ENCODE peak calls at places on chromosome 6, in nine cellular contexts. U is MV-4-11; S is GM04504; P is SHP77; X is HT1080; G is stimulated activated naive B cell treated with anti-CD40 and anti-IgM and Interleukin-4, amounts not matched to agents 10 μg/mL and 1 μg/mL and 100 μg/mL, for 72 hours; D is AG09319; M is Kasumi-1; Q is choroid plexus epithelial cell. Y is an unnamed sample.
A peak's percentile ranks its signal among the peaks of the same experiment; 100 is the strongest.

GRCh38 chr6:10401004-10401536 is 13.8 kb downstream of the TFAP2A start:
- DNase-seq in U (no peak), S (no peak), P (no peak), X (no peak), G (no peak), D (no peak), M (no peak), Q (no peak), Y (no peak)

GRCh38 chr6:24329451-24329850 is 28.4 kb downstream of the DCDC2 start:
- DNase-seq in U (no peak), S (no peak), P (no peak), X (no peak), G (no peak), D (no peak), M (no peak), Q (no peak), Y (no peak)

GRCh38 chr6:34375833-34376232 is 16.6 kb downstream of the NUDT3 start:
- DNase-seq in U (no peak), S (no peak), P (no peak), X (no peak), G (no peak), D (no peak), M (no peak), Q (no peak), Y (no peak)

GRCh38 chr6:133769463-133769862 is 119.5 kb upstream of the TCF21 start:
- DNase-seq in U (no peak), S (no peak), P (no peak), X (peak; percentile 36), G (no peak), D (no peak), M (no peak), Q (peak; percentile 46), Y (peak; percentile 40)

GRCh38 chr6:168307695-168308021 is 11.9 kb downstream of the DACT2 start:
- DNase-seq in U (no peak), S (no peak), P (no peak), X (no peak), G (no peak), D (no peak), M (no peak), Q (no peak), Y (no peak)

GRCh38 chr6:142853244-142854180 is 91.5 kb downstream of the HIVEP2 start:
- DNase-seq in U (no peak), S (no peak), P (no peak), X (peak; percentile 46), G (no peak), D (no peak), M (no peak), Q (no peak), Y (peak; percentile 44)

GRCh38 chr6:162708971-162709370 is 18.6 kb downstream of the PRKN start:
- DNase-seq in U (no peak), S (no peak), P (no peak), X (no peak), G (no peak), D (no peak), M (no peak), Q (no peak), Y (no peak)

GRCh38 chr6:36984581-36985383 is 1.2 kb downstream of the MTCH1 start:
- DNase-seq in U (peak; percentile 11), S (peak; percentile 33), P (no peak), X (peak; percentile 76), G (peak; percentile 35), D (peak; percentile 35), M (no peak), Q (peak; percentile 72), Y (peak; percentile 87)

GRCh38 chr6:32837651-32838113 is 857 bp downstream of the TAP2 start:
- DNase-seq in U (no peak), S (no peak), P (no peak), X (peak; percentile 49), G (no peak), D (no peak), M (no peak), Q (no peak), Y (no peak)

GRCh38 chr6:122995930-122996796 is at the start of gene CLVS2:
- DNase-seq in U (no peak), S (peak; percentile 1), P (no peak), X (no peak), G (no peak), D (no peak), M (no peak), Q (peak; percentile 23), Y (no peak)

GRCh38 chr6:145457556-145457955 is 277.8 kb downstream of the EPM2A start:
- DNase-seq in U (no peak), S (no peak), P (no peak), X (no peak), G (no peak), D (no peak), M (no peak), Q (no peak), Y (no peak)

GRCh38 chr6:42781546-42781810 is 374 bp upstream of the BICRAL start:
- DNase-seq in U (peak; percentile 30), S (no peak), P (no peak), X (no peak), G (no peak), D (no peak), M (peak; percentile 18), Q (peak; percentile 38), Y (peak; percentile 30)

GRCh38 chr6:167146173-167146572 is 11.6 kb downstream of the GPR31 start:
- DNase-seq in U (no peak), S (no peak), P (no peak), X (no peak), G (no peak), D (no peak), M (no peak), Q (no peak), Y (no peak)

GRCh38 chr6:21808551-21809181 is 215.1 kb downstream of the SOX4 start:
- DNase-seq in U (no peak), S (no peak), P (peak; percentile 35), X (no peak), G (no peak), D (no peak), M (no peak), Q (peak; percentile 78), Y (no peak)

GRCh38 chr6:95083506-95083905 is 493.8 kb upstream of the MANEA start:
- DNase-seq in U (no peak), S (no peak), P (no peak), X (no peak), G (no peak), D (no peak), M (no peak), Q (no peak), Y (no peak)

GRCh38 chr6:43196337-43196736 is 14.3 kb downstream of the CUL9 start:
- DNase-seq in U (no peak), S (no peak), P (no peak), X (no peak), G (no peak), D (no peak), M (no peak), Q (no peak), Y (no peak)

GRCh38 chr6:37653933-37654565 is 43.6 kb downstream of the MDGA1 start:
- DNase-seq in U (peak; percentile 78), S (no peak), P (peak; percentile 4), X (peak; percentile 77), G (peak; percentile 37), D (no peak), M (peak; percentile 72), Q (peak; percentile 50), Y (peak; percentile 34)

GRCh38 chr6:148345176-148345575 is 2.5 kb downstream of the SASH1 start:
- DNase-seq in U (no peak), S (no peak), P (no peak), X (no peak), G (no peak), D (no peak), M (no peak), Q (no peak), Y (no peak)

GRCh38 chr6:85404497-85405174 is 45.2 kb upstream of the NT5E start:
- DNase-seq in U (no peak), S (peak; percentile 89), P (no peak), X (peak; percentile 98), G (no peak), D (peak; percentile 72), M (no peak), Q (peak; percentile 87), Y (peak; percentile 95)

GRCh38 chr6:27902335-27903314 is 9.6 kb downstream of the OR2B2 start:
- DNase-seq in U (peak; percentile 81), S (peak; percentile 54), P (peak; percentile 84), X (peak; percentile 83), G (peak; percentile 76), D (no peak), M (peak; percentile 66), Q (peak; percentile 88), Y (peak; percentile 78)

GRCh38 chr6:96724641-96725040 is 112.6 kb downstream of the GPR63 start:
- DNase-seq in U (no peak), S (no peak), P (no peak), X (no peak), G (no peak), D (no peak), M (no peak), Q (no peak), Y (no peak)

GRCh38 chr6:11494786-11495564 is 42.6 kb upstream of the TMEM170B start:
- DNase-seq in U (no peak), S (no peak), P (no peak), X (no peak), G (no peak), D (no peak), M (no peak), Q (no peak), Y (no peak)

GRCh38 chr6:48962041-48962440 is 501.0 kb downstream of the MMUT start:
- DNase-seq in U (no peak), S (no peak), P (no peak), X (no peak), G (no peak), D (no peak), M (no peak), Q (peak; percentile 25), Y (no peak)

GRCh38 chr6:101439790-101440189 is 46.3 kb downstream of the GRIK2 start:
- DNase-seq in U (no peak), S (no peak), P (no peak), X (no peak), G (no peak), D (no peak), M (no peak), Q (peak; percentile 23), Y (peak; percentile 65)

GRCh38 chr6:149642829-149643580 is 5.5 kb downstream of the KATNA1 start:
- DNase-seq in U (peak; percentile 36), S (peak; percentile 24), P (no peak), X (no peak), G (peak; percentile 36), D (no peak), M (no peak), Q (peak; percentile 25), Y (peak; percentile 42)

GRCh38 chr6:96626749-96627353 is 63.9 kb downstream of the FHL5 start:
- DNase-seq in U (peak; percentile 26), S (peak; percentile 3), P (peak; percentile 8), X (peak; percentile 3), G (no peak), D (no peak), M (peak; percentile 87), Q (peak; percentile 77), Y (peak; percentile 38)

GRCh38 chr6:31780507-31781243 is 3.5 kb upstream of the VWA7 start:
- DNase-seq in U (no peak), S (no peak), P (no peak), X (no peak), G (no peak), D (no peak), M (no peak), Q (no peak), Y (no peak)